ENCODE peak calls at places on chromosomes 12 and 14, in four cellular contexts. T is progenitor cell of endocrine pancreas, Q is heart right ventricle, Y is A549. H is an unnamed sample.

GRCh38 chr12:13358391-13358905 is 161.9 kb downstream of the EMP1 start:
- DNase-seq in T (no peak), Y (no peak), Q (no peak), H (no peak)

GRCh38 chr12:105723066-105723465 is 392.6 kb downstream of the C12orf75 start:
- DNase-seq in T (no peak), Q (no peak), Y (no peak), H (no peak)

GRCh38 chr14:96806836-96807235 is 9.7 kb downstream of the VRK1 start:
- DNase-seq in Y (peak; percentile 25), T (no peak), Q (no peak), H (no peak)

GRCh38 chr14:98408713-98409112 is 863.3 kb downstream of the BCL11B start:
- DNase-seq in Y (no peak), T (no peak), Q (no peak), H (no peak)

GRCh38 chr14:106872619-106873446 is 1346.5 kb downstream of the TMEM121 start:
- DNase-seq in Q (peak; percentile 14), T (no peak), Y (peak; percentile 83), H (no peak)

GRCh38 chr12:79302171-79302841 is 388.5 kb downstream of the PAWR start:
- DNase-seq in Q (peak; percentile 7), Y (no peak), T (no peak), H (no peak)

GRCh38 chr14:37088816-37089215 is 83.6 kb downstream of the SLC25A21 start:
- DNase-seq in T (no peak), Y (no peak), Q (no peak), H (no peak)

GRCh38 chr12:113019045-113019444 is 37.5 kb upstream of the DTX1 start:
- DNase-seq in Q (no peak), Y (no peak), T (no peak), H (no peak)

GRCh38 chr12:66352197-66352596 is 49.9 kb downstream of the HELB start:
- DNase-seq in T (peak; percentile 17), Y (peak; percentile 42), Q (peak; percentile 8), H (peak; percentile 77)

GRCh38 chr14:51738754-51739153 is 87.0 kb downstream of the FRMD6 start:
- DNase-seq in T (no peak), Q (no peak), Y (peak; percentile 20), H (no peak)

GRCh38 chr12:79673334-79673733 is 17.4 kb downstream of the PAWR start:
- DNase-seq in Y (no peak), Q (no peak), T (no peak), H (no peak)

GRCh38 chr12:17588968-17589367 is 501.0 kb downstream of the RERGL start:
- DNase-seq in T (no peak), Q (no peak), Y (peak; percentile 80), H (peak; percentile 2)

GRCh38 chr12:43348221-43348620 is 203.8 kb downstream of the ADAMTS20 start:
- DNase-seq in Q (no peak), Y (no peak), T (no peak), H (no peak)

GRCh38 chr12:15712823-15713663 is 76.1 kb downstream of the EPS8 start:
- DNase-seq in Y (peak; percentile 85), T (no peak), Q (peak; percentile 69), H (no peak)

GRCh38 chr14:61700104-61700886 is 5.0 kb downstream of the HIF1A start:
- DNase-seq in T (no peak), Q (no peak), Y (no peak), H (no peak)

GRCh38 chr12:8108808-8109398 is 14.5 kb upstream of the CLEC4A start:
- DNase-seq in Q (peak; percentile 73), T (peak; percentile 85), Y (peak; percentile 81), H (peak; percentile 86)

GRCh38 chr12:57605308-57606015 is 838 bp downstream of the DTX3 start:
- DNase-seq in T (no peak), Q (no peak), Y (no peak), H (no peak)

GRCh38 chr12:22535038-22535437 is 9.3 kb downstream of the C2CD5 start:
- DNase-seq in Q (no peak), T (no peak), Y (no peak), H (no peak)

GRCh38 chr12:106942775-106943174 is 12.9 kb upstream of the TMEM263 start:
- DNase-seq in T (no peak), Y (no peak), Q (no peak), H (no peak)

GRCh38 chr12:94553130-94553519 is 93.5 kb upstream of the CEP83 start:
- DNase-seq in Q (no peak), T (no peak), Y (peak; percentile 70), H (no peak)